ENCODE peak calls at places on chromosomes 2 and 18, in nine cellular contexts. O is AG04450; F is Calu3; G is cardiac fibroblast; W is dorsolateral prefrontal cortex; T is A549; K is CD8-positive, alpha-beta T cell; V is CD4-positive, alpha-beta T cell; Y is pancreas. L is an unnamed sample.
A peak's percentile ranks its signal among the peaks of the same experiment; 100 is the strongest.

GRCh38 chr2:233153146-233153798 is 93.1 kb downstream of the INPP5D start:
- DNase-seq in O (no peak), F (no peak), G (no peak), W (no peak), T (no peak), K (no peak), V (no peak), Y (no peak), L (no peak)

GRCh38 chr2:217105733-217106649 is 246.1 kb upstream of the TNP1 start:
- DNase-seq in O (peak; percentile 81), F (peak; percentile 66), G (peak; percentile 97), W (no peak), T (peak; percentile 43), K (no peak), V (no peak), Y (no peak), L (peak; percentile 90)

GRCh38 chr18:46767217-46767616 is 10.4 kb upstream of the ST8SIA5 start:
- DNase-seq in O (no peak), F (no peak), G (no peak), W (no peak), T (no peak), K (no peak), V (no peak), Y (no peak), L (no peak)

GRCh38 chr2:32962652-32963051 is 15.9 kb downstream of the LTBP1 start:
- DNase-seq in O (no peak), F (no peak), G (no peak), W (no peak), T (no peak), K (no peak), V (no peak), Y (no peak), L (no peak)

GRCh38 chr2:239913632-239914417 is 111.3 kb downstream of the NDUFA10 start:
- DNase-seq in O (no peak), F (no peak), G (no peak), W (peak; percentile 29), T (no peak), K (no peak), V (no peak), Y (no peak), L (no peak)

GRCh38 chr2:2826209-2826551 is 495.1 kb upstream of the MYT1L start:
- DNase-seq in O (no peak), F (no peak), G (no peak), W (no peak), T (no peak), K (no peak), V (no peak), Y (no peak), L (no peak)

GRCh38 chr18:59877366-59877765 is 22.4 kb upstream of the PMAIP1 start:
- DNase-seq in O (no peak), F (no peak), G (no peak), W (no peak), T (no peak), K (no peak), V (no peak), Y (no peak), L (no peak)

GRCh38 chr18:12500986-12501385 is 93.3 kb downstream of the PRELID3A start:
- DNase-seq in O (no peak), F (no peak), G (no peak), W (no peak), T (no peak), K (no peak), V (no peak), Y (no peak), L (no peak)

GRCh38 chr18:26989842-26990241 is 124.3 kb upstream of the AQP4 start:
- DNase-seq in O (no peak), F (no peak), G (no peak), W (no peak), T (no peak), K (no peak), V (no peak), Y (no peak), L (no peak)

GRCh38 chr2:186229265-186229664 is 256.8 kb upstream of the ZC3H15 start:
- DNase-seq in O (no peak), F (no peak), G (no peak), W (no peak), T (no peak), K (no peak), V (no peak), Y (no peak), L (no peak)

GRCh38 chr2:139867601-139868226 is 1087.5 kb upstream of the NXPH2 start:
- DNase-seq in O (no peak), F (no peak), G (no peak), W (no peak), T (no peak), K (no peak), V (no peak), Y (no peak), L (no peak)

GRCh38 chr2:190467575-190468083 is 59.5 kb downstream of the MFSD6 start:
- DNase-seq in O (no peak), F (no peak), G (peak; percentile 24), W (no peak), T (no peak), K (no peak), V (no peak), Y (no peak), L (peak; percentile 39)

GRCh38 chr2:15779381-15780041 is 160.8 kb upstream of the MYCN start:
- DNase-seq in O (no peak), F (no peak), G (no peak), W (no peak), T (no peak), K (no peak), V (no peak), Y (no peak), L (no peak)

GRCh38 chr2:113799375-113799774 is 42.9 kb upstream of the SLC35F5 start:
- DNase-seq in O (no peak), F (no peak), G (no peak), W (no peak), T (no peak), K (no peak), V (no peak), Y (no peak), L (no peak)

GRCh38 chr2:112646102-112646719 is 472 bp downstream of the SLC20A1 start:
- DNase-seq in O (no peak), F (peak; percentile 49), G (no peak), W (no peak), T (no peak), K (no peak), V (no peak), Y (peak; percentile 51), L (no peak)

GRCh38 chr2:196660264-196660663 is 20.7 kb downstream of the CCDC150 start:
- DNase-seq in O (peak; percentile 18), F (no peak), G (peak; percentile 68), W (no peak), T (no peak), K (no peak), V (no peak), Y (no peak), L (no peak)

GRCh38 chr18:59885579-59886163 is 14.1 kb upstream of the PMAIP1 start:
- DNase-seq in O (no peak), F (peak; percentile 16), G (peak; percentile 87), W (no peak), T (no peak), K (no peak), V (no peak), Y (no peak), L (no peak)

GRCh38 chr2:122635649-122636496 is 880.4 kb downstream of the TSN start:
- DNase-seq in O (no peak), F (no peak), G (peak; percentile 84), W (no peak), T (no peak), K (no peak), V (no peak), Y (no peak), L (no peak)

GRCh38 chr2:145038041-145038525 is 518.2 kb upstream of the ZEB2 start:
- DNase-seq in O (no peak), F (peak; percentile 22), G (no peak), W (peak; percentile 57), T (no peak), K (no peak), V (no peak), Y (no peak), L (no peak)

DNA sequence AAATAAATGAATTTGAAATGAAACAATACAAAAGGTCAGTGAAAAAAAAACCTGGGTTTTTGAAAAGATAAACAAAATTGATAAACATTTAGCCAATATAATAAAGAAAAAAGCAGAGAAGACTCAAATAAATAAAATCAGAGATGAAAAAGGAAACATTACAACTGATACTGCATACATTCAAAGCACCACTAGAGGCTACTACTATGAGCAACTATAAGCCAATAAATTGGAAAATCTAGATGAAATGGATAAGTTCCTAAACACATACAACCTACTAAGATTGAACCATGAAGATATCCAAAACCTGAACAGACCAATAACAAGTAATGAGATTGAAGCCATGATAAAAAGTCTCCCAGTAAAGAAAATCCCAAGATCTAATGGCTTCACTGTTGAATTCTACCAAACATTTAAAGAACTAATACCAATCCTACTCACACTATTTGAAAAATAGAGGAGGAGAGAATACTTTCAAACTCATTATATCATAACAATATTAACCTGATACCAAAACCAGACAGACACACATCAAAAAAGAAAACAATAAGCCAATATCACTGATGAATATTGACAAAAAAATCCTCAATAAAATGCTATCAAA is 80.8 kb upstream of the CERS6 start:
- DNase-seq in O (no peak), F (no peak), G (no peak), W (no peak), T (no peak), K (no peak), V (no peak), Y (no peak), L (no peak)
- TF ChIP-seq CTCF in O (peak; percentile 29), F (no peak), G (peak; percentile 26), W (no peak), T (peak; percentile 38), K (peak; percentile 49), V (no peak), Y (no peak), L (peak; percentile 52)

GRCh38 chr2:154439156-154439555 is 259.3 kb upstream of the KCNJ3 start:
- DNase-seq in O (no peak), F (no peak), G (peak; percentile 2), W (no peak), T (no peak), K (no peak), V (no peak), Y (no peak), L (no peak)
- TF ChIP-seq CTCF in O (no peak), F (no peak), G (peak; percentile 11), W (peak; percentile 31), T (peak; percentile 44), K (no peak), V (no peak), Y (no peak), L (no peak)

DNA sequence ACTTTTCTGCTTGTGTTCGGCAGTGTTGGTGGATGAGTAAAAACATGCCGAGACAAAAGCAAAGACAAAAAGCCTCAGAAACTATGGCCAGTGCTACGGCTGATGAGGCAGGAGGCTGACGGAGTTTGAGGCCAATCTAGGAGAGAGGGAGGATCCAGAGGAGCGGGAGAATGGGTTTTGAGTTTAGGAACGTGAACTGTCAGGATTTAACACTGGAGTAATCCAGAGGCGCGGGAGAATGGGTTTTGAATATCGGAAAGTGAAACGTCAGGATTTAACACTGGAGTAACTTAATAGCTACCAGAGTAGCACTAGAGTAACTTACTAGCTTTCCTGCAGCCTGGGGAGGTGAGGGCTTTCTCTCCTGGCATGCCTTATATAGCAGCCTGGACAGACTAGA is 37.4 kb downstream of the LYPD6B start:
- DNase-seq in O (no peak), F (no peak), G (no peak), W (no peak), T (no peak), K (no peak), V (no peak), Y (no peak), L (no peak)
- TF ChIP-seq CTCF in O (no peak), F (no peak), G (no peak), W (no peak), T (no peak), K (no peak), V (no peak), Y (no peak), L (no peak)

GRCh38 chr2:128054104-128054503 is 26.2 kb upstream of the SAP130 start:
- DNase-seq in O (no peak), F (no peak), G (no peak), W (no peak), T (no peak), K (no peak), V (no peak), Y (no peak), L (no peak)
- TF ChIP-seq CTCF in O (no peak), F (no peak), G (no peak), W (no peak), T (no peak), K (no peak), V (no peak), Y (no peak), L (no peak)